ENCODE peak calls at places on chromosomes 2 and 18, in seven cellular contexts. S is A673, V is adrenal gland, Q is SK-N-SH, R is HL-60, E is cardiac muscle cell, I is A549. K is an unnamed sample.

GRCh38 chr2:10225291-10226031 is 77.2 kb upstream of the HPCAL1 start:
- DNase-seq in S (no peak), V (no peak), Q (no peak), R (no peak), E (no peak), I (no peak), K (no peak)

GRCh38 chr2:188388831-188389230 is 97.2 kb downstream of the GULP1 start:
- DNase-seq in S (no peak), V (no peak), Q (no peak), R (no peak), E (no peak), I (no peak), K (no peak)

GRCh38 chr2:5969301-5969700 is 277.1 kb downstream of the SOX11 start:
- DNase-seq in S (no peak), V (no peak), Q (no peak), R (no peak), E (no peak), I (no peak), K (peak)

GRCh38 chr2:44668336-44668735 is 273.2 kb upstream of the SIX3 start:
- DNase-seq in S (peak), V (no peak), Q (no peak), R (no peak), E (no peak), I (peak), K (no peak)

GRCh38 chr2:587371-587960 is 89.7 kb downstream of the TMEM18 start:
- DNase-seq in S (no peak), V (no peak), Q (no peak), R (no peak), E (no peak), I (no peak), K (no peak)

GRCh38 chr2:36564377-36564930 is 33.5 kb downstream of the FEZ2 start:
- DNase-seq in S (no peak), V (no peak), Q (no peak), R (no peak), E (no peak), I (no peak), K (no peak)

GRCh38 chr2:43293744-43294695 is 67.6 kb upstream of the ZFP36L2 start:
- DNase-seq in S (peak), V (peak), Q (no peak), R (peak), E (peak), I (peak), K (peak)

GRCh38 chr2:37085731-37086147 is 1.4 kb downstream of the GPATCH11 start:
- DNase-seq in S (no peak), V (no peak), Q (no peak), R (no peak), E (peak), I (no peak), K (no peak)

GRCh38 chr2:212811036-212811805 is 272.6 kb upstream of the ERBB4 start:
- DNase-seq in S (no peak), V (no peak), Q (no peak), R (no peak), E (peak), I (no peak), K (no peak)

GRCh38 chr2:11467126-11467649 is 1.2 kb upstream of the E2F6 start:
- DNase-seq in S (no peak), V (no peak), Q (no peak), R (no peak), E (no peak), I (no peak), K (no peak)

GRCh38 chr2:235493775-235494715 is at the start of gene AGAP1:
- DNase-seq in S (peak), V (peak), Q (peak), R (no peak), E (peak), I (peak), K (peak)

GRCh38 chr18:2082676-2083075 is 488.6 kb downstream of the METTL4 start:
- DNase-seq in S (peak), V (no peak), Q (no peak), R (no peak), E (no peak), I (no peak), K (no peak)

GRCh38 chr18:3093624-3094354 is 80.8 kb upstream of the LPIN2 start:
- DNase-seq in S (no peak), V (no peak), Q (no peak), R (no peak), E (no peak), I (no peak), K (no peak)

GRCh38 chr2:240531038-240531437 is 26.8 kb downstream of the ANKMY1 start:
- DNase-seq in S (no peak), V (no peak), Q (no peak), R (no peak), E (no peak), I (no peak), K (no peak)
- H3K27ac ChIP-seq in S (no peak), V (no peak), Q (no peak), R (no peak), E (no peak), I (no peak), K (no peak)

GRCh38 chr18:62973689-62974088 is 258.3 kb downstream of the PHLPP1 start:
- DNase-seq in S (no peak), V (no peak), Q (no peak), R (no peak), E (no peak), I (no peak), K (no peak)

GRCh38 chr18:62974388-62974787 is 259.0 kb downstream of the PHLPP1 start:
- DNase-seq in S (no peak), V (no peak), Q (no peak), R (no peak), E (no peak), I (no peak), K (no peak)

GRCh38 chr18:62975785-62976184 is 260.4 kb downstream of the PHLPP1 start:
- DNase-seq in S (no peak), V (no peak), Q (no peak), R (no peak), E (no peak), I (no peak), K (no peak)

GRCh38 chr18:62976227-62976626 is 260.9 kb downstream of the PHLPP1 start:
- DNase-seq in S (no peak), V (no peak), Q (no peak), R (no peak), E (no peak), I (no peak), K (no peak)

DNA sequence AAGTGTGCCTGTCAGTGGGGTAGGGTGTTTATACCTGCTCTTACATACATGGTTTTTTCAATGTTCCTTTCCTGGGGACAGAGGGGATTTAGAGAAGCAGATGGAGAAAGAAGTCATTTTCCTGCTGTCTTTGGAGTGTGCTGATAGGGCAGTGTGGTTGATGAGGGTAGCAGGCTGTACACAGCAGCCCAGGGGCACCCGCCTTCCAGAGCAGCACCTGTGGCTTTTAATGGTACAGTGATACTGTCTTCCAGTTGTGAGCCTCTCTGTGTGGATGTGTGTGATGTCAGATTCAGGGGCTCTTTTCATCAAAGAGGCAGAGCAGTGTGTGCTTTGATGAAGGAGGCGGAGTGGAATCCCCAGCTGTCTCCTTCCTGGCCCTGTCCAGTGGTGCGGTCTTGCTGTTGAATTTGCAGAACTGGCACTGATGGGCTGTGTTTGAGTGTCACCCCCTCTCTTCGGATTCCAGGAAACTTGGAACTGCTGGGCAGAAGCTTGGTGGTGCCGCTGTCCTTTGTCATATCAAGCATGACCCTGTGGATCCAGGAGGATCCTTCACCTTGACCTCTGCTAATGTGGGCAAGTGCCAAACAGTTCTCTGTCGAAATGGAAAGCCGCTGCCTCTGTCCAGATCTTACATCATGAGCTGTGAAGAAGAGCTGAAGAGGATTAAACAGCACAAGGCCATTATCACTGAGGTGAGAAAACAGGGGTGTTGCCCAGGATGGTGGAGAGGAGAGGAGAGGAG is 259.8 kb downstream of the PHLPP1 start:
- DNase-seq in S (no peak), V (peak), Q (no peak), R (no peak), E (no peak), I (no peak), K (no peak)
- H3K4me3 ChIP-seq in S (no peak), V (no peak), Q (no peak), R (no peak), E (no peak), I (no peak), K (no peak)

DNA sequence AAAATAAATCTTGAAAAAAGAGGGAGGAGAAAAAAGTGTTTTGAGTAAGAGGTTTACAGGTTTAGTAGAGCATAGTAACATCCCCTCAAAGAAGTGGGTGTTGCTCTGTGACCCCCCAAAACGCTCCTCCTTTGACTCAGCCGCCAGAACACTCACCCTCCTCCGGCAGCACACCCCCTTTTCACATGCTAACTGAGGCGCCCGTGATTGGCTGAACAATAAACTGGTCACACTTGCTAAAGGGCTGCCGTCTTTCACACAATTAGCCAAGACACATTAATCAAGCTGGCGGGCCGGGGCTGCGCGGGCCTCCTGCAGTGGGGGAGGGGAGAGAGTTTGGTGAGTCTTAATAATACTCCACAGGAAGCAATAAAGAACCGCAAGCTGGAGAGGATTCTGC is 52.4 kb downstream of the CDK15 start:
- DNase-seq in S (peak), V (peak), Q (no peak), R (no peak), E (peak), I (no peak), K (no peak)
- H3K27ac ChIP-seq in S (peak), V (no peak), Q (no peak), R (no peak), E (no peak), I (no peak), K (no peak)

GRCh38 chr2:159798376-159798724 is 342 bp upstream of the CD302 start:
- DNase-seq in S (no peak), V (no peak), Q (peak), R (no peak), E (no peak), I (no peak), K (no peak)
- H3K4me3 ChIP-seq in S (peak), V (peak), Q (peak), R (peak), E (peak), I (peak), K (peak)

GRCh38 chr18:48228301-48228715 is 180.9 kb downstream of the ZBTB7C start:
- DNase-seq in S (no peak), V (peak), Q (peak), R (no peak), E (peak), I (no peak), K (peak)
- H3K27ac ChIP-seq in S (no peak), V (no peak), Q (peak), R (no peak), E (no peak), I (no peak), K (no peak)

GRCh38 chr2:64276417-64277095 is 132.3 kb upstream of the PELI1 start:
- DNase-seq in S (peak), V (no peak), Q (no peak), R (no peak), E (peak), I (no peak), K (no peak)
- H3K4me3 ChIP-seq in S (no peak), V (no peak), Q (no peak), R (no peak), E (no peak), I (no peak), K (no peak)

GRCh38 chr2:127388423-127389164 is 819 bp upstream of the MAP3K2 start:
- DNase-seq in S (no peak), V (no peak), Q (no peak), R (peak), E (no peak), I (no peak), K (no peak)

GRCh38 chr2:127392133-127392827 is 4.5 kb upstream of the MAP3K2 start:
- DNase-seq in S (no peak), V (no peak), Q (no peak), R (peak), E (no peak), I (no peak), K (no peak)

GRCh38 chr2:127386764-127387654 is 766 bp downstream of the MAP3K2 start:
- DNase-seq in S (peak), V (peak), Q (peak), R (peak), E (peak), I (peak), K (peak)

GRCh38 chr2:127387655-127388422 is at the start of gene MAP3K2:
- DNase-seq in S (peak), V (peak), Q (peak), R (peak), E (peak), I (peak), K (peak)

DNA sequence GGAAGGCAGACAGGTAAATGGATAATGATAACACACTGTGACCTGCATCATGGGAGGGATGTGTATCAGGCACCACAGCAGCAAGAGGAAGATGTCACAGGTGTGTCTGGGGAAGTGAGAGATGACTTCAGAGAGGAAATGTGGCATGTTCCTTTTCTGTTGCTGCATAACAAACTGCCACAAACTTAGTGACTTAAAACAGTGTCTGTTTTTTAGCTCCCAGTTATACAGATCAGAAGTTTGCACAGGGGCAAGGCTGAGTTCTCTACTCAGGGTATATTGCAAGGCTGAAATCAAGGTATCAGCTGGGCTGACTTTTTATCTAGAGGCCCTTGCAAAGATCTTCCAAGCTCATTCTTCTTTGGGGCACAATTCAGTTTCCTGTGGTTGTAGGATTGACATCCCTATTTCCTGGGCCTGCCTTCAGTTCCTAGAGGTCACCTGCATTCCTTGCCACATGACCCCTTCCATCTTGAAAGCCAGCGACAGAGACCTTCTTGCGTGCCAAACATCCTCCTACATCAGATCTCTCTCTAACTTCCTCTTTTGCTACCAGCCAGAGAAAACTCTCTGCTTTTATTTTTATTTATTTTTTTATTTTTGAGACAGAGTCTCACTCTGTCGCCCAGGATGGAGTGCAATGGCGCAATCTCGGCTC is 2.1 kb upstream of the MAP3K2 start:
- DNase-seq in S (no peak), V (no peak), Q (no peak), R (peak), E (no peak), I (no peak), K (no peak)
- H3K27ac ChIP-seq in S (no peak), V (no peak), Q (no peak), R (peak), E (no peak), I (peak), K (no peak)

GRCh38 chr2:33494877-33495641 is 18.6 kb downstream of the RASGRP3 start:
- DNase-seq in S (no peak), V (no peak), Q (no peak), R (no peak), E (no peak), I (no peak), K (no peak)
- H3K4me3 ChIP-seq in S (no peak), V (no peak), Q (no peak), R (no peak), E (no peak), I (no peak), K (no peak)

DNA sequence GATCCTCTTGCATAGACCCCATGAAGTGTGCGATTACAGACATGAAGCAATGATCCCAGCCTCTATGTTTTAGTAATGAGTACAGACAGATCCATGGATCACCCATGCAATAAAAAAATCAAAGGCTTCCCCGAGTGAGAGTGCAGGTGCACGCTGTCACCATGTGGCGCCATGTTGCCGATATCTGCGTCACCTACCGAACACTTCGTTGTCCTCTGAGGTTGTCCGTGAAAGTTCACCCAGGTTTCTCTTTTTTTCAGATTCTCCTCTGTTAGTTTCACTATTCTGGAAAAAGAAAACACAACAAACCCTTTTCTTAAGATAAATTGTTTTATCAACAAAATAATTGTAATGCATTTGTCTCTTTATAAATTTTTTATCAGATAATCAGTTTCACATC is 66.5 kb downstream of the MBP start:
- DNase-seq in S (no peak), V (no peak), Q (no peak), R (no peak), E (no peak), I (no peak), K (no peak)
- H3K27ac ChIP-seq in S (no peak), V (no peak), Q (no peak), R (peak), E (no peak), I (peak), K (peak)

K was measured in lung.